ENCODE peak calls at places on chromosomes 5 and 9, in nine cellular contexts. One of them, this sample, is unnamed.

GRCh38 chr9:86406366-86406765 is 52.2 kb upstream of the TUT7 start:
- DNase-seq in GM04504: no peak
- DNase-seq in stimulated activated CD4-positive, alpha-beta T cell treated with anti-CD3 and anti-CD28 coated beads, Interleukin-4, amount 100 ng/mL, for 24 hours: no peak
- DNase-seq in mesendoderm: no peak
- DNase-seq in M059J: peak; percentile 53
- DNase-seq in stimulated activated CD8-positive, alpha-beta memory T cell treated with anti-CD3 and anti-CD28 coated beads, Interleukin-7, amount 100 ng/mL, for 4 hours: no peak
- DNase-seq in ovary: no peak
- DNase-seq in WTC11: no peak
- DNase-seq in renal cortical epithelial cell: peak; percentile 86
- DNase-seq in this sample: no peak

GRCh38 chr9:23120630-23121029 is 674.0 kb downstream of the DMRTA1 start:
- DNase-seq in renal cortical epithelial cell: no peak
- DNase-seq in ovary: no peak
- DNase-seq in M059J: no peak
- DNase-seq in stimulated activated CD4-positive, alpha-beta T cell treated with anti-CD3 and anti-CD28 coated beads, Interleukin-4, amount 100 ng/mL, for 24 hours: no peak
- DNase-seq in WTC11: no peak
- DNase-seq in mesendoderm: no peak
- DNase-seq in GM04504: no peak
- DNase-seq in stimulated activated CD8-positive, alpha-beta memory T cell treated with anti-CD3 and anti-CD28 coated beads, Interleukin-7, amount 100 ng/mL, for 4 hours: no peak
- DNase-seq in this sample: no peak

GRCh38 chr9:127112683-127113539 is 9.5 kb downstream of the ANGPTL2 start:
- DNase-seq in WTC11: no peak
- DNase-seq in GM04504: no peak
- DNase-seq in renal cortical epithelial cell: no peak
- DNase-seq in mesendoderm: no peak
- DNase-seq in stimulated activated CD4-positive, alpha-beta T cell treated with anti-CD3 and anti-CD28 coated beads, Interleukin-4, amount 100 ng/mL, for 24 hours: no peak
- DNase-seq in ovary: no peak
- DNase-seq in stimulated activated CD8-positive, alpha-beta memory T cell treated with anti-CD3 and anti-CD28 coated beads, Interleukin-7, amount 100 ng/mL, for 4 hours: no peak
- DNase-seq in M059J: no peak
- DNase-seq in this sample: no peak

GRCh38 chr5:173315495-173316352 is 12.5 kb downstream of the STC2 start:
- DNase-seq in WTC11: no peak
- DNase-seq in M059J: peak; percentile 94
- DNase-seq in stimulated activated CD4-positive, alpha-beta T cell treated with anti-CD3 and anti-CD28 coated beads, Interleukin-4, amount 100 ng/mL, for 24 hours: no peak
- DNase-seq in renal cortical epithelial cell: peak; percentile 92
- DNase-seq in stimulated activated CD8-positive, alpha-beta memory T cell treated with anti-CD3 and anti-CD28 coated beads, Interleukin-7, amount 100 ng/mL, for 4 hours: no peak
- DNase-seq in mesendoderm: peak; percentile 78
- DNase-seq in GM04504: peak; percentile 71
- DNase-seq in ovary: no peak
- DNase-seq in this sample: no peak

GRCh38 chr5:170534941-170535340 is 31.1 kb downstream of the KCNIP1 start:
- DNase-seq in WTC11: no peak
- DNase-seq in ovary: no peak
- DNase-seq in GM04504: no peak
- DNase-seq in mesendoderm: no peak
- DNase-seq in stimulated activated CD4-positive, alpha-beta T cell treated with anti-CD3 and anti-CD28 coated beads, Interleukin-4, amount 100 ng/mL, for 24 hours: no peak
- DNase-seq in stimulated activated CD8-positive, alpha-beta memory T cell treated with anti-CD3 and anti-CD28 coated beads, Interleukin-7, amount 100 ng/mL, for 4 hours: no peak
- DNase-seq in M059J: no peak
- DNase-seq in renal cortical epithelial cell: no peak
- DNase-seq in this sample: no peak

GRCh38 chr5:82163459-82164108 is 114.6 kb downstream of the RPS23 start:
- DNase-seq in stimulated activated CD8-positive, alpha-beta memory T cell treated with anti-CD3 and anti-CD28 coated beads, Interleukin-7, amount 100 ng/mL, for 4 hours: no peak
- DNase-seq in renal cortical epithelial cell: peak; percentile 89
- DNase-seq in GM04504: no peak
- DNase-seq in stimulated activated CD4-positive, alpha-beta T cell treated with anti-CD3 and anti-CD28 coated beads, Interleukin-4, amount 100 ng/mL, for 24 hours: no peak
- DNase-seq in ovary: no peak
- DNase-seq in mesendoderm: no peak
- DNase-seq in M059J: peak; percentile 29
- DNase-seq in WTC11: no peak
- DNase-seq in this sample: no peak

GRCh38 chr5:69202497-69202896 is 13.1 kb downstream of the CENPH start:
- DNase-seq in WTC11: no peak
- DNase-seq in renal cortical epithelial cell: no peak
- DNase-seq in mesendoderm: no peak
- DNase-seq in ovary: no peak
- DNase-seq in M059J: no peak
- DNase-seq in stimulated activated CD4-positive, alpha-beta T cell treated with anti-CD3 and anti-CD28 coated beads, Interleukin-4, amount 100 ng/mL, for 24 hours: no peak
- DNase-seq in stimulated activated CD8-positive, alpha-beta memory T cell treated with anti-CD3 and anti-CD28 coated beads, Interleukin-7, amount 100 ng/mL, for 4 hours: no peak
- DNase-seq in GM04504: no peak
- DNase-seq in this sample: no peak

GRCh38 chr5:26889810-26890209 is 148.6 kb downstream of the CDH9 start:
- DNase-seq in GM04504: no peak
- DNase-seq in ovary: no peak
- DNase-seq in WTC11: no peak
- DNase-seq in mesendoderm: peak; percentile 21
- DNase-seq in renal cortical epithelial cell: no peak
- DNase-seq in stimulated activated CD4-positive, alpha-beta T cell treated with anti-CD3 and anti-CD28 coated beads, Interleukin-4, amount 100 ng/mL, for 24 hours: no peak
- DNase-seq in M059J: peak; percentile 22
- DNase-seq in stimulated activated CD8-positive, alpha-beta memory T cell treated with anti-CD3 and anti-CD28 coated beads, Interleukin-7, amount 100 ng/mL, for 4 hours: no peak
- DNase-seq in this sample: no peak

GRCh38 chr5:149320791-149321330 is 24.4 kb upstream of the GRPEL2 start:
- DNase-seq in mesendoderm: peak; percentile 87
- DNase-seq in WTC11: no peak
- DNase-seq in stimulated activated CD8-positive, alpha-beta memory T cell treated with anti-CD3 and anti-CD28 coated beads, Interleukin-7, amount 100 ng/mL, for 4 hours: no peak
- DNase-seq in M059J: peak; percentile 90
- DNase-seq in renal cortical epithelial cell: peak; percentile 98
- DNase-seq in GM04504: peak; percentile 95
- DNase-seq in ovary: peak; percentile 94
- DNase-seq in stimulated activated CD4-positive, alpha-beta T cell treated with anti-CD3 and anti-CD28 coated beads, Interleukin-4, amount 100 ng/mL, for 24 hours: no peak
- DNase-seq in this sample: no peak

GRCh38 chr5:87069974-87070608 is 197.6 kb upstream of the RASA1 start:
- DNase-seq in stimulated activated CD4-positive, alpha-beta T cell treated with anti-CD3 and anti-CD28 coated beads, Interleukin-4, amount 100 ng/mL, for 24 hours: no peak
- DNase-seq in GM04504: peak; percentile 30
- DNase-seq in renal cortical epithelial cell: peak; percentile 71
- DNase-seq in M059J: peak; percentile 76
- DNase-seq in mesendoderm: peak; percentile 24
- DNase-seq in WTC11: no peak
- DNase-seq in ovary: no peak
- DNase-seq in stimulated activated CD8-positive, alpha-beta memory T cell treated with anti-CD3 and anti-CD28 coated beads, Interleukin-7, amount 100 ng/mL, for 4 hours: no peak
- DNase-seq in this sample: no peak

GRCh38 chr5:149641000-149641576 is 59.8 kb downstream of the ARHGEF37 start:
- DNase-seq in renal cortical epithelial cell: peak; percentile 94
- DNase-seq in GM04504: peak; percentile 3
- DNase-seq in stimulated activated CD8-positive, alpha-beta memory T cell treated with anti-CD3 and anti-CD28 coated beads, Interleukin-7, amount 100 ng/mL, for 4 hours: no peak
- DNase-seq in M059J: peak; percentile 54
- DNase-seq in WTC11: no peak
- DNase-seq in mesendoderm: no peak
- DNase-seq in stimulated activated CD4-positive, alpha-beta T cell treated with anti-CD3 and anti-CD28 coated beads, Interleukin-4, amount 100 ng/mL, for 24 hours: no peak
- DNase-seq in ovary: peak; percentile 84
- DNase-seq in this sample: no peak

GRCh38 chr9:134657666-134658377 is 16.2 kb downstream of the COL5A1 start:
- DNase-seq in stimulated activated CD4-positive, alpha-beta T cell treated with anti-CD3 and anti-CD28 coated beads, Interleukin-4, amount 100 ng/mL, for 24 hours: no peak
- DNase-seq in M059J: no peak
- DNase-seq in mesendoderm: no peak
- DNase-seq in GM04504: no peak
- DNase-seq in ovary: peak; percentile 29
- DNase-seq in WTC11: no peak
- DNase-seq in renal cortical epithelial cell: no peak
- DNase-seq in stimulated activated CD8-positive, alpha-beta memory T cell treated with anti-CD3 and anti-CD28 coated beads, Interleukin-7, amount 100 ng/mL, for 4 hours: no peak
- DNase-seq in this sample: no peak

GRCh38 chr5:172172912-172173591 is 15.0 kb downstream of the STK10 start:
- DNase-seq in mesendoderm: no peak
- DNase-seq in ovary: no peak
- DNase-seq in renal cortical epithelial cell: no peak
- DNase-seq in M059J: peak; percentile 76
- DNase-seq in stimulated activated CD4-positive, alpha-beta T cell treated with anti-CD3 and anti-CD28 coated beads, Interleukin-4, amount 100 ng/mL, for 24 hours: no peak
- DNase-seq in stimulated activated CD8-positive, alpha-beta memory T cell treated with anti-CD3 and anti-CD28 coated beads, Interleukin-7, amount 100 ng/mL, for 4 hours: no peak
- DNase-seq in WTC11: no peak
- DNase-seq in GM04504: no peak
- DNase-seq in this sample: no peak

GRCh38 chr5:153711755-153712154 is 221.3 kb downstream of the GRIA1 start:
- DNase-seq in GM04504: no peak
- DNase-seq in stimulated activated CD4-positive, alpha-beta T cell treated with anti-CD3 and anti-CD28 coated beads, Interleukin-4, amount 100 ng/mL, for 24 hours: no peak
- DNase-seq in WTC11: no peak
- DNase-seq in stimulated activated CD8-positive, alpha-beta memory T cell treated with anti-CD3 and anti-CD28 coated beads, Interleukin-7, amount 100 ng/mL, for 4 hours: no peak
- DNase-seq in renal cortical epithelial cell: no peak
- DNase-seq in mesendoderm: no peak
- DNase-seq in ovary: no peak
- DNase-seq in M059J: no peak
- DNase-seq in this sample: no peak